ENCODE peak calls at places on chromosome 6, in seven cellular contexts. One of them, this sample, is unnamed.

GRCh38 chr6:66814156-66814555 is 1107.1 kb upstream of the EYS start:
- DNase-seq in GM06990: no peak
- DNase-seq in heart left ventricle: no peak
- DNase-seq in choroid plexus epithelial cell: peak
- DNase-seq in cardiac fibroblast: no peak
- DNase-seq in A549: no peak
- DNase-seq in dorsolateral prefrontal cortex: no peak
- DNase-seq in this sample: no peak

GRCh38 chr6:158416841-158417759 is 104.8 kb downstream of the TULP4 start:
- DNase-seq in GM06990: no peak
- DNase-seq in heart left ventricle: no peak
- DNase-seq in choroid plexus epithelial cell: no peak
- DNase-seq in cardiac fibroblast: no peak
- DNase-seq in A549: no peak
- DNase-seq in dorsolateral prefrontal cortex: no peak
- DNase-seq in this sample: no peak

GRCh38 chr6:115945306-115945705 is 115.4 kb downstream of the FRK start:
- DNase-seq in GM06990: no peak
- DNase-seq in heart left ventricle: no peak
- DNase-seq in choroid plexus epithelial cell: no peak
- DNase-seq in cardiac fibroblast: peak
- DNase-seq in A549: no peak
- DNase-seq in dorsolateral prefrontal cortex: no peak
- DNase-seq in this sample: no peak

GRCh38 chr6:89509719-89510339 is 76.9 kb downstream of the ANKRD6 start:
- DNase-seq in GM06990: no peak
- DNase-seq in heart left ventricle: peak
- DNase-seq in choroid plexus epithelial cell: no peak
- DNase-seq in cardiac fibroblast: no peak
- DNase-seq in A549: no peak
- DNase-seq in dorsolateral prefrontal cortex: no peak
- DNase-seq in this sample: no peak

GRCh38 chr6:44087623-44088022 is 39.6 kb downstream of the MRPL14 start:
- DNase-seq in GM06990: no peak
- DNase-seq in heart left ventricle: no peak
- DNase-seq in choroid plexus epithelial cell: no peak
- DNase-seq in cardiac fibroblast: no peak
- DNase-seq in A549: no peak
- DNase-seq in dorsolateral prefrontal cortex: no peak
- DNase-seq in this sample: no peak

GRCh38 chr6:148407372-148407771 is 64.7 kb downstream of the SASH1 start:
- DNase-seq in GM06990: no peak
- DNase-seq in heart left ventricle: peak
- DNase-seq in choroid plexus epithelial cell: peak
- DNase-seq in cardiac fibroblast: peak
- DNase-seq in A549: no peak
- DNase-seq in dorsolateral prefrontal cortex: no peak
- DNase-seq in this sample: no peak

GRCh38 chr6:44386364-44386928 is 1.1 kb upstream of the CDC5L start:
- DNase-seq in GM06990: no peak
- DNase-seq in heart left ventricle: no peak
- DNase-seq in choroid plexus epithelial cell: no peak
- DNase-seq in cardiac fibroblast: peak
- DNase-seq in A549: no peak
- DNase-seq in dorsolateral prefrontal cortex: no peak
- DNase-seq in this sample: no peak

GRCh38 chr6:4316867-4317400 is 181.6 kb upstream of the ECI2 start:
- DNase-seq in GM06990: peak
- DNase-seq in heart left ventricle: peak
- DNase-seq in choroid plexus epithelial cell: peak
- DNase-seq in cardiac fibroblast: peak
- DNase-seq in A549: no peak
- DNase-seq in dorsolateral prefrontal cortex: peak
- DNase-seq in this sample: no peak

GRCh38 chr6:53095270-53095669 is 30.1 kb downstream of the FBXO9 start:
- DNase-seq in GM06990: peak
- DNase-seq in heart left ventricle: no peak
- DNase-seq in choroid plexus epithelial cell: no peak
- DNase-seq in cardiac fibroblast: no peak
- DNase-seq in A549: no peak
- DNase-seq in dorsolateral prefrontal cortex: no peak
- DNase-seq in this sample: no peak

GRCh38 chr6:79818471-79818870 is 128.9 kb downstream of the ELOVL4 start:
- DNase-seq in GM06990: no peak
- DNase-seq in heart left ventricle: no peak
- DNase-seq in choroid plexus epithelial cell: peak
- DNase-seq in cardiac fibroblast: no peak
- DNase-seq in A549: no peak
- DNase-seq in dorsolateral prefrontal cortex: no peak
- DNase-seq in this sample: no peak

GRCh38 chr6:16473184-16473907 is 235.0 kb downstream of the GMPR start:
- DNase-seq in GM06990: peak
- DNase-seq in heart left ventricle: no peak
- DNase-seq in choroid plexus epithelial cell: no peak
- DNase-seq in cardiac fibroblast: no peak
- DNase-seq in A549: no peak
- DNase-seq in dorsolateral prefrontal cortex: no peak
- DNase-seq in this sample: peak

GRCh38 chr6:27562027-27562410 is 89.1 kb upstream of the ZNF184 start:
- DNase-seq in GM06990: no peak
- DNase-seq in heart left ventricle: no peak
- DNase-seq in choroid plexus epithelial cell: no peak
- DNase-seq in cardiac fibroblast: no peak
- DNase-seq in A549: no peak
- DNase-seq in dorsolateral prefrontal cortex: no peak
- DNase-seq in this sample: no peak

GRCh38 chr6:27568226-27568889 is 95.5 kb upstream of the ZNF184 start:
- DNase-seq in GM06990: no peak
- DNase-seq in heart left ventricle: no peak
- DNase-seq in choroid plexus epithelial cell: no peak
- DNase-seq in cardiac fibroblast: no peak
- DNase-seq in A549: no peak
- DNase-seq in dorsolateral prefrontal cortex: no peak
- DNase-seq in this sample: no peak

GRCh38 chr6:27565839-27566779 is 93.2 kb upstream of the ZNF184 start:
- DNase-seq in GM06990: peak
- DNase-seq in heart left ventricle: no peak
- DNase-seq in choroid plexus epithelial cell: no peak
- DNase-seq in cardiac fibroblast: no peak
- DNase-seq in A549: no peak
- DNase-seq in dorsolateral prefrontal cortex: no peak
- DNase-seq in this sample: no peak
- TF ChIP-seq CTCF in GM06990: no peak
- TF ChIP-seq CTCF in heart left ventricle: no peak
- TF ChIP-seq CTCF in choroid plexus epithelial cell: no peak
- TF ChIP-seq CTCF in cardiac fibroblast: no peak
- TF ChIP-seq CTCF in A549: peak
- TF ChIP-seq CTCF in dorsolateral prefrontal cortex: no peak
- TF ChIP-seq CTCF in this sample: peak

GRCh38 chr6:47203266-47203967 is 106.3 kb downstream of the TNFRSF21 start:
- DNase-seq in GM06990: peak
- DNase-seq in heart left ventricle: no peak
- DNase-seq in choroid plexus epithelial cell: no peak
- DNase-seq in cardiac fibroblast: no peak
- DNase-seq in A549: no peak
- DNase-seq in dorsolateral prefrontal cortex: no peak
- DNase-seq in this sample: peak

GRCh38 chr6:47206626-47207025 is 103.1 kb downstream of the TNFRSF21 start:
- DNase-seq in GM06990: no peak
- DNase-seq in heart left ventricle: no peak
- DNase-seq in choroid plexus epithelial cell: peak
- DNase-seq in cardiac fibroblast: peak
- DNase-seq in A549: no peak
- DNase-seq in dorsolateral prefrontal cortex: no peak
- DNase-seq in this sample: no peak

GRCh38 chr6:47202638-47203037 is 107.1 kb downstream of the TNFRSF21 start:
- DNase-seq in GM06990: no peak
- DNase-seq in heart left ventricle: no peak
- DNase-seq in choroid plexus epithelial cell: no peak
- DNase-seq in cardiac fibroblast: no peak
- DNase-seq in A549: no peak
- DNase-seq in dorsolateral prefrontal cortex: no peak
- DNase-seq in this sample: no peak

GRCh38 chr6:47207261-47207660 is 102.4 kb downstream of the TNFRSF21 start:
- DNase-seq in GM06990: no peak
- DNase-seq in heart left ventricle: no peak
- DNase-seq in choroid plexus epithelial cell: no peak
- DNase-seq in cardiac fibroblast: no peak
- DNase-seq in A549: no peak
- DNase-seq in dorsolateral prefrontal cortex: no peak
- DNase-seq in this sample: no peak

GRCh38 chr6:47203968-47204611 is 105.6 kb downstream of the TNFRSF21 start:
- DNase-seq in GM06990: no peak
- DNase-seq in heart left ventricle: no peak
- DNase-seq in choroid plexus epithelial cell: no peak
- DNase-seq in cardiac fibroblast: no peak
- DNase-seq in A549: no peak
- DNase-seq in dorsolateral prefrontal cortex: no peak
- DNase-seq in this sample: no peak
- H3K4me3 ChIP-seq in GM06990: no peak
- H3K4me3 ChIP-seq in heart left ventricle: no peak
- H3K4me3 ChIP-seq in choroid plexus epithelial cell: no peak
- H3K4me3 ChIP-seq in cardiac fibroblast: no peak
- H3K4me3 ChIP-seq in A549: no peak
- H3K4me3 ChIP-seq in dorsolateral prefrontal cortex: no peak
- H3K4me3 ChIP-seq in this sample: no peak

GRCh38 chr6:72042088-72042487 is 155.7 kb downstream of the RIMS1 start:
- DNase-seq in GM06990: no peak
- DNase-seq in heart left ventricle: no peak
- DNase-seq in choroid plexus epithelial cell: peak
- DNase-seq in cardiac fibroblast: no peak
- DNase-seq in A549: no peak
- DNase-seq in dorsolateral prefrontal cortex: no peak
- DNase-seq in this sample: no peak
- TF ChIP-seq CTCF in GM06990: peak
- TF ChIP-seq CTCF in heart left ventricle: no peak
- TF ChIP-seq CTCF in choroid plexus epithelial cell: peak
- TF ChIP-seq CTCF in cardiac fibroblast: no peak
- TF ChIP-seq CTCF in A549: no peak
- TF ChIP-seq CTCF in dorsolateral prefrontal cortex: no peak
- TF ChIP-seq CTCF in this sample: peak

DNA sequence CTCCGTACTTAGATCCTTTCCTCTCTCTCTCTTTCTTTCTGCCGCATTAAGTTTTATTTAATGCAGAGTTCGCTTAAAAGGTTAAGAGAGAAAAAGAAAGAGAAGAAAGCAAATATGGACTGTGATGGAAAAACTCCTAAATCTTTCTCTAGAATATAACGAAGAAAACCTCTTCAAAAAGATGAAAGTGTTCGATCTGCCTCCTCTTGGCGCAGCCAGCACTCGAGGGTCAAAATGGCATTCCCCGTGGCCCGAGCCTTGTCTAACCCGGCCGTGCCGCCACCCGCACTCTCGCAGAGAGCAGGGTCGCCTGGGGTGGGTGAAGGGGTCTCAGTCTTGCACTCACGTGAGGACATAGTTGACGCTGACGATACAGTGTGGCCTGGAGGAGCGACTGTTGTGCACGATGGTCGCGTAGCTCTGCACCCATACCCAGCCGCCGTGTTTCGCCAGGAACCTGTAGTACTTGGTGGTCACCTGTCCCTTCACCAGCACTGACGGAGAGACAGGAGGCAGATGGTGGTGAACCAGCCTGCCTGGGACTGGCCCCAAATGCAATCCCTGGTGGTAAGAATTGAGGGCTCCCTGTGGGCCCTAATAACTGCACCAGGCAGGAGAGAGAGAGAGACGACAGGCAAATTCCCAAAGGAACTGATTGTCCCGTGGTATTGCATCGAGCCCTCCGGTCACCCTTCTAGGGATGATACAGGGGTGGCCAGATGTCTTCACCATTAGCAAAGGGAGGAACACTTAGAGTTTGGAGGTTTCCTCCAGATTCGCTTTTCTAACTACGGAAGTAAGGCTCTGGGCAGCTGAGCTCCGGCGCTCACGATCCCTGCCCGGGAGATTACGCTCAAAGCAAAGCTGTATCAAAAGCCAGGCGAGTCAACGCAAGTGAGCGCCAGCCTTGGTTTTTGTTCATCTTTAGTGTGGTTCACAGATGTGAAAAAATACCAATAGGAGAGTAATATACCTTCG is 17.5 kb downstream of the SIM1 start:
- DNase-seq in GM06990: no peak
- DNase-seq in heart left ventricle: no peak
- DNase-seq in choroid plexus epithelial cell: no peak
- DNase-seq in cardiac fibroblast: peak
- DNase-seq in A549: no peak
- DNase-seq in dorsolateral prefrontal cortex: no peak
- DNase-seq in this sample: no peak
- H3K4me3 ChIP-seq in GM06990: no peak
- H3K4me3 ChIP-seq in heart left ventricle: no peak
- H3K4me3 ChIP-seq in choroid plexus epithelial cell: no peak
- H3K4me3 ChIP-seq in cardiac fibroblast: no peak
- H3K4me3 ChIP-seq in A549: no peak
- H3K4me3 ChIP-seq in dorsolateral prefrontal cortex: peak
- H3K4me3 ChIP-seq in this sample: no peak

GRCh38 chr6:11672261-11672660 is 106.3 kb downstream of the ADTRP start:
- DNase-seq in GM06990: no peak
- DNase-seq in heart left ventricle: no peak
- DNase-seq in choroid plexus epithelial cell: peak
- DNase-seq in cardiac fibroblast: no peak
- DNase-seq in A549: no peak
- DNase-seq in dorsolateral prefrontal cortex: no peak
- DNase-seq in this sample: no peak
- TF ChIP-seq CTCF in GM06990: no peak
- TF ChIP-seq CTCF in heart left ventricle: no peak
- TF ChIP-seq CTCF in choroid plexus epithelial cell: no peak
- TF ChIP-seq CTCF in cardiac fibroblast: no peak
- TF ChIP-seq CTCF in A549: no peak
- TF ChIP-seq CTCF in dorsolateral prefrontal cortex: no peak
- TF ChIP-seq CTCF in this sample: no peak

DNA sequence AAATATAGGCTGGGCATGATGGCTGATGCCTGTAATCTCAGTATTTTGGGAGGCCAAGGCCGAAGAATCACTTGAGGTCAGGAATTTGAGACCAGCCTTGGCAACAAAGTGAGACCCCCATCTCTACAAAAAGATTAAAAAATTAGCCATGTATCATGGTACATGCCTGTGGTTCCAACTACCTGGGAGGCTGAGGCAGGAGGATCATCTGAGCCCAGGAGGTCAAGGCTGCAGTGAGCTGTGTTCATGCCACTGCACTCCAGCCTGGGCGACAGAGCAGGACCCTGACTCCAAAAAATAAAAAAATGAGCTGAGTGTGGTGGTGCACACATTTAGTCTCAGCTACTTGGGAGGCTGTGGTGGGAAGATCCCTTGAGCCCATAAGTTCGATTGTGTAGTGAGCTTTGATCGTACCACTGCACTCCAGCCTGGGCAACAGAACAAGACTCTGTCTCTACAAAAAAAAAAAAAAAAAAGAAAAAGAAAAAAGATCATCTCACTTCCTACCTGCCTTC is 10.1 kb upstream of the GUCA1B start:
- DNase-seq in GM06990: no peak
- DNase-seq in heart left ventricle: no peak
- DNase-seq in choroid plexus epithelial cell: no peak
- DNase-seq in cardiac fibroblast: no peak
- DNase-seq in A549: no peak
- DNase-seq in dorsolateral prefrontal cortex: no peak
- DNase-seq in this sample: no peak
- H3K4me3 ChIP-seq in GM06990: no peak
- H3K4me3 ChIP-seq in heart left ventricle: no peak
- H3K4me3 ChIP-seq in choroid plexus epithelial cell: no peak
- H3K4me3 ChIP-seq in cardiac fibroblast: no peak
- H3K4me3 ChIP-seq in A549: peak
- H3K4me3 ChIP-seq in dorsolateral prefrontal cortex: no peak
- H3K4me3 ChIP-seq in this sample: no peak